ENCODE peak calls at places on chromosomes 13 and 19, in six cellular contexts. O is ELR, P is body of pancreas, K is neuronal stem cell, L is uterus, E is right cardiac atrium. D is an unnamed sample.

GRCh38 chr13:50512602-50513527 is 330.6 kb downstream of the DLEU7 start:
- DNase-seq in P (no peak), O (peak), L (peak), K (no peak), E (peak), D (peak)

GRCh38 chr19:2627319-2627829 is 75.1 kb downstream of the GNG7 start:
- DNase-seq in E (peak), L (peak), K (no peak), O (peak), P (peak), D (peak)

GRCh38 chr19:38684078-38684861 is 36.8 kb downstream of the ACTN4 start:
- DNase-seq in L (peak), P (no peak), K (no peak), O (peak), E (peak), D (peak)

GRCh38 chr13:41643502-41643901 is 186.2 kb downstream of the RGCC start:
- DNase-seq in L (no peak), P (no peak), E (no peak), K (no peak), O (no peak), D (no peak)

GRCh38 chr19:43430142-43430710 is 15.5 kb downstream of the TEX101 start:
- DNase-seq in K (no peak), O (peak), L (no peak), P (no peak), E (no peak), D (no peak)

GRCh38 chr13:67230774-67231480 is 791 bp upstream of the PCDH9 start:
- DNase-seq in E (peak), P (peak), L (peak), K (peak), O (peak), D (peak)

GRCh38 chr13:23020246-23020843 is 160.4 kb upstream of the SGCG start:
- DNase-seq in O (peak), E (peak), L (peak), K (peak), P (peak), D (peak)

GRCh38 chr13:64158910-64159309 is 2743.3 kb upstream of the PCDH20 start:
- DNase-seq in O (peak), E (no peak), K (no peak), L (no peak), P (no peak), D (peak)

GRCh38 chr19:5934779-5935472 is 20.9 kb downstream of the CAPS start:
- DNase-seq in P (no peak), E (peak), L (peak), O (peak), K (no peak), D (no peak)

GRCh38 chr13:95261956-95262355 is 39.3 kb downstream of the ABCC4 start:
- DNase-seq in O (no peak), K (no peak), P (no peak), E (no peak), L (no peak), D (no peak)

GRCh38 chr13:84658881-84659661 is 776.8 kb upstream of the SLITRK1 start:
- DNase-seq in K (no peak), E (no peak), L (no peak), P (no peak), O (peak), D (no peak)